ENCODE peak calls at places on chromosomes 13 and 19, in nine cellular contexts. One of them, this sample, is unnamed.
A peak's percentile ranks its signal among the peaks of the same experiment; 100 is the strongest.

GRCh38 chr19:44890366-44891015 is 563 bp upstream of the TOMM40 start:
- DNase-seq in foreskin keratinocyte: peak; percentile 100
- DNase-seq in non-pigmented ciliary epithelial cell: peak; percentile 99
- DNase-seq in Caki2: peak; percentile 100
- DNase-seq in right lobe of liver: peak; percentile 100
- DNase-seq in A549: peak; percentile 100
- DNase-seq in HS-27A: peak; percentile 100
- DNase-seq in GM12878: peak; percentile 100
- DNase-seq in aorta: no peak
- DNase-seq in this sample: no peak

GRCh38 chr13:51502206-51502651 is 49.4 kb upstream of the INTS6 start:
- DNase-seq in foreskin keratinocyte: peak; percentile 87
- DNase-seq in non-pigmented ciliary epithelial cell: no peak
- DNase-seq in Caki2: no peak
- DNase-seq in right lobe of liver: no peak
- DNase-seq in A549: no peak
- DNase-seq in HS-27A: no peak
- DNase-seq in GM12878: peak; percentile 65
- DNase-seq in aorta: no peak
- DNase-seq in this sample: no peak

GRCh38 chr13:25242956-25243355 is 44.3 kb downstream of the MTMR6 start:
- DNase-seq in foreskin keratinocyte: no peak
- DNase-seq in non-pigmented ciliary epithelial cell: no peak
- DNase-seq in Caki2: no peak
- DNase-seq in right lobe of liver: no peak
- DNase-seq in A549: no peak
- DNase-seq in HS-27A: no peak
- DNase-seq in GM12878: no peak
- DNase-seq in aorta: no peak
- DNase-seq in this sample: no peak

GRCh38 chr19:4870025-4870700 is 2.7 kb upstream of the PLIN3 start:
- DNase-seq in foreskin keratinocyte: peak; percentile 91
- DNase-seq in non-pigmented ciliary epithelial cell: peak; percentile 73
- DNase-seq in Caki2: peak; percentile 96
- DNase-seq in right lobe of liver: no peak
- DNase-seq in A549: peak; percentile 93
- DNase-seq in HS-27A: peak; percentile 77
- DNase-seq in GM12878: no peak
- DNase-seq in aorta: peak; percentile 77
- DNase-seq in this sample: no peak

GRCh38 chr19:19618384-19619051 is at the start of gene PBX4:
- DNase-seq in foreskin keratinocyte: peak; percentile 76
- DNase-seq in non-pigmented ciliary epithelial cell: peak; percentile 37
- DNase-seq in Caki2: peak; percentile 95
- DNase-seq in right lobe of liver: peak; percentile 85
- DNase-seq in A549: peak; percentile 87
- DNase-seq in HS-27A: peak; percentile 59
- DNase-seq in GM12878: peak; percentile 87
- DNase-seq in aorta: peak; percentile 97
- DNase-seq in this sample: peak; percentile 99

GRCh38 chr13:27381601-27382000 is 42.8 kb upstream of the GTF3A start:
- DNase-seq in foreskin keratinocyte: no peak
- DNase-seq in non-pigmented ciliary epithelial cell: no peak
- DNase-seq in Caki2: no peak
- DNase-seq in right lobe of liver: no peak
- DNase-seq in A549: no peak
- DNase-seq in HS-27A: no peak
- DNase-seq in GM12878: no peak
- DNase-seq in aorta: no peak
- DNase-seq in this sample: no peak

GRCh38 chr13:51006067-51006800 is 96.6 kb downstream of the RNASEH2B start:
- DNase-seq in foreskin keratinocyte: no peak
- DNase-seq in non-pigmented ciliary epithelial cell: no peak
- DNase-seq in Caki2: no peak
- DNase-seq in right lobe of liver: no peak
- DNase-seq in A549: no peak
- DNase-seq in HS-27A: no peak
- DNase-seq in GM12878: no peak
- DNase-seq in aorta: no peak
- DNase-seq in this sample: no peak

GRCh38 chr19:15508035-15508710 is at the start of gene CYP4F22:
- DNase-seq in foreskin keratinocyte: no peak
- DNase-seq in non-pigmented ciliary epithelial cell: no peak
- DNase-seq in Caki2: no peak
- DNase-seq in right lobe of liver: no peak
- DNase-seq in A549: no peak
- DNase-seq in HS-27A: no peak
- DNase-seq in GM12878: no peak
- DNase-seq in aorta: no peak
- DNase-seq in this sample: no peak

GRCh38 chr19:42289556-42290041 is 12.3 kb upstream of the PRR19 start:
- DNase-seq in foreskin keratinocyte: no peak
- DNase-seq in non-pigmented ciliary epithelial cell: no peak
- DNase-seq in Caki2: no peak
- DNase-seq in right lobe of liver: no peak
- DNase-seq in A549: no peak
- DNase-seq in HS-27A: no peak
- DNase-seq in GM12878: no peak
- DNase-seq in aorta: no peak
- DNase-seq in this sample: no peak

GRCh38 chr13:88068975-88069374 is 397.8 kb downstream of the SLITRK5 start:
- DNase-seq in foreskin keratinocyte: no peak
- DNase-seq in non-pigmented ciliary epithelial cell: no peak
- DNase-seq in Caki2: no peak
- DNase-seq in right lobe of liver: no peak
- DNase-seq in A549: peak; percentile 5
- DNase-seq in HS-27A: no peak
- DNase-seq in GM12878: no peak
- DNase-seq in aorta: no peak
- DNase-seq in this sample: no peak

GRCh38 chr19:31349160-31349881 is at the start of gene TSHZ3:
- DNase-seq in foreskin keratinocyte: peak; percentile 77
- DNase-seq in non-pigmented ciliary epithelial cell: peak; percentile 57
- DNase-seq in Caki2: peak; percentile 68
- DNase-seq in right lobe of liver: peak; percentile 69
- DNase-seq in A549: peak; percentile 78
- DNase-seq in HS-27A: peak; percentile 30
- DNase-seq in GM12878: no peak
- DNase-seq in aorta: peak; percentile 92
- DNase-seq in this sample: no peak

GRCh38 chr13:108828053-108828806 is 198.8 kb downstream of the MYO16 start:
- DNase-seq in foreskin keratinocyte: peak; percentile 12
- DNase-seq in non-pigmented ciliary epithelial cell: no peak
- DNase-seq in Caki2: no peak
- DNase-seq in right lobe of liver: no peak
- DNase-seq in A549: no peak
- DNase-seq in HS-27A: no peak
- DNase-seq in GM12878: no peak
- DNase-seq in aorta: no peak
- DNase-seq in this sample: no peak

GRCh38 chr13:71661921-71662320 is 205.1 kb downstream of the DACH1 start:
- DNase-seq in foreskin keratinocyte: no peak
- DNase-seq in non-pigmented ciliary epithelial cell: peak; percentile 37
- DNase-seq in Caki2: no peak
- DNase-seq in right lobe of liver: no peak
- DNase-seq in A549: no peak
- DNase-seq in HS-27A: no peak
- DNase-seq in GM12878: no peak
- DNase-seq in aorta: no peak
- DNase-seq in this sample: no peak

GRCh38 chr13:77333521-77334083 is 6.7 kb upstream of the MYCBP2 start:
- DNase-seq in foreskin keratinocyte: no peak
- DNase-seq in non-pigmented ciliary epithelial cell: no peak
- DNase-seq in Caki2: no peak
- DNase-seq in right lobe of liver: no peak
- DNase-seq in A549: no peak
- DNase-seq in HS-27A: no peak
- DNase-seq in GM12878: no peak
- DNase-seq in aorta: no peak
- DNase-seq in this sample: no peak

GRCh38 chr13:102033719-102034446 is 368.0 kb downstream of the FGF14 start:
- DNase-seq in foreskin keratinocyte: no peak
- DNase-seq in non-pigmented ciliary epithelial cell: no peak
- DNase-seq in Caki2: peak; percentile 74
- DNase-seq in right lobe of liver: no peak
- DNase-seq in A549: no peak
- DNase-seq in HS-27A: no peak
- DNase-seq in GM12878: no peak
- DNase-seq in aorta: no peak
- DNase-seq in this sample: no peak

This sample was measured in B cell.